ENCODE peak calls at places on chromosomes 11 and 22, in four cellular contexts. A is NCI-H1105 treated with DMSO at 0.1 percent for 48 hours; K is activated naive CD4-positive, alpha-beta T cell; H is naive thymus-derived CD8-positive, alpha-beta T cell. O is an unnamed sample.

GRCh38 chr22:46393791-46394333 is 58.3 kb downstream of the TRMU start:
- DNase-seq in A (no peak), K (no peak), H (no peak), O (no peak)

GRCh38 chr22:43002198-43002577 is 12.8 kb downstream of the PACSIN2 start:
- DNase-seq in A (no peak), K (no peak), H (no peak), O (no peak)

GRCh38 chr11:13970986-13971385 is 8.5 kb downstream of the SPON1 start:
- DNase-seq in A (peak), K (peak), H (no peak), O (peak)

GRCh38 chr11:101553891-101554292 is 29.9 kb downstream of the TRPC6 start:
- DNase-seq in A (no peak), K (no peak), H (no peak), O (no peak)

GRCh38 chr22:26921726-26922125 is 264.3 kb downstream of the MIAT start:
- DNase-seq in A (no peak), K (no peak), H (no peak), O (no peak)

GRCh38 chr11:8814209-8814922 is 96.6 kb upstream of the AKIP1 start:
- DNase-seq in A (no peak), K (no peak), H (no peak), O (no peak)

GRCh38 chr22:19303785-19304184 is 12.3 kb upstream of the CLTCL1 start:
- DNase-seq in A (no peak), K (no peak), H (no peak), O (no peak)

GRCh38 chr11:30635401-30635989 is 49.3 kb upstream of the MPPED2 start:
- DNase-seq in A (peak), K (no peak), H (no peak), O (no peak)

GRCh38 chr22:41696714-41697113 is 2.6 kb upstream of the MEI1 start:
- DNase-seq in A (no peak), K (no peak), H (no peak), O (no peak)

GRCh38 chr11:31958086-31958735 is 132.7 kb upstream of the RCN1 start:
- DNase-seq in A (no peak), K (peak), H (peak), O (peak)

GRCh38 chr11:74138572-74138971 is 32.2 kb downstream of the C2CD3 start:
- DNase-seq in A (no peak), K (no peak), H (no peak), O (no peak)

GRCh38 chr11:119149371-119150275 is 771 bp downstream of the ABCG4 start:
- DNase-seq in A (peak), K (no peak), H (no peak), O (no peak)

GRCh38 chr11:14789879-14790484 is 102.0 kb downstream of the CYP2R1 start:
- DNase-seq in A (peak), K (no peak), H (no peak), O (peak)

GRCh38 chr11:68954970-68955958 is 25.5 kb downstream of the MRGPRD start:
- DNase-seq in A (no peak), K (no peak), H (no peak), O (no peak)

GRCh38 chr11:57641426-57641825 is 8.3 kb downstream of the YPEL4 start:
- DNase-seq in A (peak), K (no peak), H (no peak), O (peak)

GRCh38 chr11:4683020-4683419 is 14.6 kb downstream of the OR51E2 start:
- DNase-seq in A (no peak), K (no peak), H (no peak), O (no peak)

GRCh38 chr11:109439684-109440083 is 17.7 kb downstream of the C11orf87 start:
- DNase-seq in A (no peak), K (no peak), H (no peak), O (no peak)

GRCh38 chr22:38782402-38783094 is 11.4 kb downstream of the DNAL4 start:
- DNase-seq in A (no peak), K (no peak), H (no peak), O (no peak)

GRCh38 chr11:128235446-128235845 is 351.9 kb downstream of the ETS1 start:
- DNase-seq in A (peak), K (no peak), H (no peak), O (peak)

GRCh38 chr22:46791201-46791731 is 28.8 kb downstream of the TBC1D22A start:
- DNase-seq in A (no peak), K (peak), H (peak), O (no peak)

GRCh38 chr11:35364101-35364780 is 55.1 kb downstream of the SLC1A2 start:
- DNase-seq in A (no peak), K (no peak), H (no peak), O (no peak)

GRCh38 chr11:56396047-56396446 is 16.4 kb upstream of the OR5AL1 start:
- DNase-seq in A (no peak), K (no peak), H (no peak), O (no peak)

GRCh38 chr11:197741-198235 is 4.9 kb downstream of the SCGB1C1 start:
- DNase-seq in A (no peak), K (no peak), H (peak), O (no peak)

GRCh38 chr22:43114958-43115357 is 4.4 kb downstream of the BIK start:
- DNase-seq in A (no peak), K (no peak), H (no peak), O (no peak)

GRCh38 chr11:117160826-117161225 is 16.7 kb downstream of the PAFAH1B2 start:
- DNase-seq in A (no peak), K (no peak), H (no peak), O (no peak)

GRCh38 chr11:65854161-65854592 is 3.8 kb downstream of the CFL1 start:
- DNase-seq in A (no peak), K (no peak), H (no peak), O (no peak)

O was measured in NCI-H526.